ENCODE peak calls at places on chromosomes 5 and 9, in seven cellular contexts. X is SK-N-SH, A is PC-3, T is tibial artery, G is IMR-90, F is heart left ventricle, B is mucosa of descending colon. D is an unnamed sample. For H3K4me1, the result is how much of the 10 kb centered on the place peaks cover.

GRCh38 chr9:13324988-13325387 is 45.5 kb upstream of the MPDZ start:
- DNase-seq in X (no peak), A (no peak), T (no peak), G (no peak), F (no peak), B (no peak), D (no peak)

GRCh38 chr9:78573669-78574068 is 276.7 kb downstream of the PSAT1 start:
- DNase-seq in X (no peak), A (no peak), T (no peak), G (no peak), F (no peak), B (no peak), D (no peak)

GRCh38 chr9:77132991-77133390 is 44.3 kb upstream of the VPS13A start:
- DNase-seq in X (no peak), A (no peak), T (no peak), G (peak), F (no peak), B (no peak), D (no peak)

GRCh38 chr9:21871256-21871975 is 69.0 kb downstream of the MTAP start:
- DNase-seq in X (no peak), A (peak), T (no peak), G (no peak), F (no peak), B (no peak), D (no peak)

GRCh38 chr9:138050472-138051330 is 173.1 kb downstream of the CACNA1B start:
- DNase-seq in X (peak), A (no peak), T (no peak), G (no peak), F (peak), B (peak), D (no peak)

GRCh38 chr9:83281306-83282255 is 218.6 kb upstream of the RASEF start:
- DNase-seq in X (peak), A (peak), T (no peak), G (no peak), F (peak), B (no peak), D (no peak)

GRCh38 chr5:75046366-75047142 is 5.8 kb downstream of the GCNT4 start:
- DNase-seq in X (no peak), A (no peak), T (no peak), G (no peak), F (no peak), B (no peak), D (no peak)

GRCh38 chr5:78591227-78591626 is 57.3 kb downstream of the LHFPL2 start:
- DNase-seq in X (no peak), A (peak), T (no peak), G (peak), F (no peak), B (no peak), D (no peak)

GRCh38 chr9:73451003-73451402 is 299.3 kb downstream of the ANXA1 start:
- DNase-seq in X (no peak), A (no peak), T (no peak), G (no peak), F (no peak), B (no peak), D (no peak)

GRCh38 chr9:115191667-115192066 is 73.7 kb upstream of the TNC start:
- DNase-seq in X (no peak), A (no peak), T (no peak), G (no peak), F (no peak), B (no peak), D (no peak)

GRCh38 chr5:14830210-14831005 is 41.2 kb downstream of the ANKH start:
- DNase-seq in X (no peak), A (no peak), T (no peak), G (no peak), F (peak), B (no peak), D (no peak)

GRCh38 chr9:82675102-82675501 is 387.8 kb downstream of the RASEF start:
- DNase-seq in X (no peak), A (no peak), T (no peak), G (no peak), F (no peak), B (no peak), D (no peak)

GRCh38 chr5:1757511-1757910 is 42.1 kb downstream of the MRPL36 start:
- DNase-seq in X (no peak), A (no peak), T (peak), G (no peak), F (no peak), B (no peak), D (no peak)

GRCh38 chr5:15260347-15261278 is 239.4 kb upstream of the FBXL7 start:
- DNase-seq in X (no peak), A (no peak), T (no peak), G (peak), F (no peak), B (no peak), D (no peak)

GRCh38 chr9:93295031-93295430 is 111.1 kb downstream of the WNK2 start:
- DNase-seq in X (peak), A (no peak), T (no peak), G (no peak), F (peak), B (no peak), D (no peak)

GRCh38 chr9:129068110-129068509 is 12.8 kb upstream of the DOLPP1 start:
- DNase-seq in X (no peak), A (no peak), T (no peak), G (no peak), F (no peak), B (no peak), D (no peak)

GRCh38 chr9:78973906-78974305 is 597.9 kb upstream of the TLE4 start:
- DNase-seq in X (no peak), A (peak), T (no peak), G (peak), F (no peak), B (no peak), D (no peak)

GRCh38 chr5:55220433-55221185 is 6.5 kb downstream of the MCIDAS start:
- DNase-seq in X (peak), A (no peak), T (no peak), G (no peak), F (no peak), B (peak), D (no peak)

GRCh38 chr9:91746357-91746756 is 203.7 kb downstream of the ROR2 start:
- DNase-seq in X (no peak), A (no peak), T (no peak), G (no peak), F (no peak), B (no peak), D (no peak)

GRCh38 chr5:36692791-36693763 is 86.7 kb downstream of the SLC1A3 start:
- DNase-seq in X (peak), A (peak), T (peak), G (peak), F (peak), B (peak), D (peak)

GRCh38 chr5:149675467-149676201 is 54.5 kb upstream of the PPARGC1B start:
- DNase-seq in X (no peak), A (no peak), T (no peak), G (no peak), F (no peak), B (peak), D (peak)

GRCh38 chr5:94243612-94244011 is 374.8 kb downstream of the KIAA0825 start:
- DNase-seq in X (no peak), A (no peak), T (no peak), G (peak), F (no peak), B (no peak), D (no peak)

DNA sequence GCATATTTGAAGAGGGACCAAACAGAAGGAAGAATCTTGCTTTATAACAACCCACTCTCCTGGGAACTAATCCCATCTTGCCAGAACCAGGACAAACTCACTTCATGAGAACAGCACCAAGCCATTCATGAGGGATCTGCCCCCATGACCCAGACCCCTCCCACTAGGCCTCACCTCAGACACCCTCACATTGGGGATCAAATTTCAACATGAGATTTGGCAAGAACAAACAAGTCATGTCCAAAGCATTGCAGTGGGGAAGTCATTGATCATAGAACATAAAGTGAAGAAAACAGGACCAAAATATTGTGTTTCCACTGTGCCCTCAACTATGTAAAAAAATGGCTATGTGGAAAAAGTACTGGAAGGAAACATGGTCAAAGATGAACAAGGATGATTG is 43.9 kb downstream of the MAP1B start:
- DNase-seq in X (no peak), A (no peak), T (no peak), G (no peak), F (no peak), B (no peak), D (no peak)
- H3K4me1 ChIP-seq in X (half or more), A (under half), T (half or more), G (under half), F (under half), B (under half), D (half or more)

GRCh38 chr9:123960366-123960765 is 30.4 kb upstream of the DENND1A start:
- DNase-seq in X (no peak), A (no peak), T (no peak), G (no peak), F (no peak), B (no peak), D (no peak)
- TF ChIP-seq CTCF in X (peak), A (peak), T (no peak), G (no peak), F (no peak), B (no peak), D (no peak)

GRCh38 chr9:37200572-37201005 is 80.2 kb downstream of the ZCCHC7 start:
- DNase-seq in X (no peak), A (peak), T (no peak), G (peak), F (no peak), B (no peak), D (no peak)

GRCh38 chr9:37201581-37201980 is 81.2 kb downstream of the ZCCHC7 start:
- DNase-seq in X (no peak), A (no peak), T (no peak), G (no peak), F (no peak), B (no peak), D (no peak)

GRCh38 chr9:37197158-37198033 is 77.0 kb downstream of the ZCCHC7 start:
- DNase-seq in X (peak), A (peak), T (no peak), G (peak), F (no peak), B (no peak), D (no peak)

GRCh38 chr9:37198034-37198718 is 77.8 kb downstream of the ZCCHC7 start:
- DNase-seq in X (no peak), A (no peak), T (no peak), G (no peak), F (no peak), B (no peak), D (no peak)

GRCh38 chr9:37198831-37199230 is 78.5 kb downstream of the ZCCHC7 start:
- DNase-seq in X (no peak), A (no peak), T (no peak), G (no peak), F (no peak), B (no peak), D (no peak)
- H3K4me1 ChIP-seq in X (under half), A (under half), T (under half), G (under half), F (under half), B (under half), D (under half)

DNA sequence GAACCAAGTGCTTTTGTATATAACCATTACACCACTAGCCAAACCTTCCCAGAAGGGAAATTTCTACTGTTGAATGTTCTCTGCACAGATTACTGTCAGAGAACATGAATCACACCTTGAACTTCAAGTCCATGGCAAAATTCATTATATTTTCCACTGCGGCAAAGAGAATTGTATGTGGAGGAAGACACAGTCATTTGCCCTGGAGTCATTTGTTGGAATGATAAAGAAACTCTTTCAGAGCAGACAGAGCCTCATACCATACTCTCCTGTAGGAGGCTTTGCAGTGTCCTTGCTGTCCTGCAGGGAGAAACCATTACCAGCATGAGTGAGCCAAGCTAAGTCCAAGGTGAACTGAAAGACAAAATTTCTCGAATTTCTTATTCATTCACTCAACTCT is 369.0 kb downstream of the ARHGEF28 start:
- DNase-seq in X (no peak), A (peak), T (no peak), G (no peak), F (no peak), B (no peak), D (no peak)
- TF ChIP-seq CTCF in X (no peak), A (no peak), T (no peak), G (no peak), F (no peak), B (no peak), D (no peak)

DNA sequence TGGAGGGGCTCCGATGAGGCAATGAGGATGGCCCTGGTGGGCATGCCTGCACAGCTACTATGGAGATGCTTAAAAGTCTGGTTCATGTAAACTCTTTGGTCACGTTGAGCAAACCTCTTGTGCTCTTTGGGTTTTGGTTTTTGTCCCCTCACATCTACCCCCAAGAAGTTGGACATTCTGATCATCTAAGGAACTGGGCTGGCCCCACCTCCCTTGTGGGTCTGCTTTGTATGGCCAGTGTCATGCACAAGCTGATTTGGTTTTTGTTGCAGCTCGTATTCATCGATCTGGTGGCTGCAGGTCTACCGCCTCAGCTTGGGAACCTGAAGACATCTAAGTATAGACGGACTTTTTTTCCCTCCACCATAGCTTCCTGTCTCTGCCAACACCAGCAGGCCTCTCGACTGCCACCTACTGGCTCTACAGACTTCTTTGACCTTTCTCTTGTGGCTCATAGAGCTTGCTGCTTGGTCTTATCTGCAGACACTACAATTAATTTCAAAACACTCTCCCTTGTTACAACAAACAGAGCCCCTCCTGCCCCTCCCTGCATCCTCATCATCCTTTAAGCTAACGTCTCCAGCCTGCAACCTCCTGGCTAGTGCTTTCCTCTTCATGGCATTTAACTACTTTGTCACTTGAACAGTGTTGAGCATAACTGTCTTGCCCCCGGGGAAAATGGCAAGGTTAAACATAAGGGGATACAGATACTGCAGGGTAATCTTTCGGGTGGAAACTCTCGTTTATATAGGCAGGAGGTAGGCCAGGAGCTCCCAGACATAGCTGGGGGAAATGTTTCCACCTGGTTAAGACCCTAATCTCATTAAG is 34.5 kb downstream of the TSTD2 start:
- DNase-seq in X (peak), A (peak), T (peak), G (peak), F (peak), B (no peak), D (peak)
- H3K4me1 ChIP-seq in X (under half), A (under half), T (half or more), G (under half), F (half or more), B (under half), D (half or more)

GRCh38 chr5:157473383-157474370 is 13.7 kb downstream of the NIPAL4 start:
- DNase-seq in X (no peak), A (no peak), T (no peak), G (peak), F (no peak), B (no peak), D (no peak)
- TF ChIP-seq CTCF in X (peak), A (peak), T (no peak), G (no peak), F (peak), B (no peak), D (peak)

D was measured in left ventricle myocardium inferior.